ENCODE peak calls at places on chromosomes 4 and X, in six cellular contexts. One of them, this sample, is unnamed.

GRCh38 chr4:16269742-16270522 is 43.7 kb upstream of the TAPT1 start:
- DNase-seq in tibial artery: no peak
- DNase-seq in WERI-Rb-1: no peak
- DNase-seq in hepatocyte: no peak
- DNase-seq in upper lobe of right lung: no peak
- DNase-seq in adipocyte: peak
- DNase-seq in this sample: peak

GRCh38 chrX:101348452-101349222 is at the start of gene TIMM8A:
- DNase-seq in tibial artery: peak
- DNase-seq in WERI-Rb-1: peak
- DNase-seq in hepatocyte: peak
- DNase-seq in upper lobe of right lung: peak
- DNase-seq in adipocyte: peak
- DNase-seq in this sample: peak

GRCh38 chr4:1997712-1998111 is 11.1 kb downstream of the NELFA start:
- DNase-seq in tibial artery: no peak
- DNase-seq in WERI-Rb-1: no peak
- DNase-seq in hepatocyte: no peak
- DNase-seq in upper lobe of right lung: no peak
- DNase-seq in adipocyte: no peak
- DNase-seq in this sample: no peak

GRCh38 chrX:45803383-45803921 is 602.8 kb upstream of the DIPK2B start:
- DNase-seq in tibial artery: no peak
- DNase-seq in WERI-Rb-1: no peak
- DNase-seq in hepatocyte: no peak
- DNase-seq in upper lobe of right lung: no peak
- DNase-seq in adipocyte: peak
- DNase-seq in this sample: peak

GRCh38 chr4:33090910-33091309 is 2370.7 kb downstream of the PCDH7 start:
- DNase-seq in tibial artery: no peak
- DNase-seq in WERI-Rb-1: no peak
- DNase-seq in hepatocyte: no peak
- DNase-seq in upper lobe of right lung: no peak
- DNase-seq in adipocyte: no peak
- DNase-seq in this sample: no peak

GRCh38 chr4:147709999-147710398 is 21.9 kb upstream of the ARHGAP10 start:
- DNase-seq in tibial artery: no peak
- DNase-seq in WERI-Rb-1: no peak
- DNase-seq in hepatocyte: no peak
- DNase-seq in upper lobe of right lung: no peak
- DNase-seq in adipocyte: no peak
- DNase-seq in this sample: no peak

GRCh38 chrX:148995661-148996060 is 495.2 kb downstream of the AFF2 start:
- DNase-seq in tibial artery: no peak
- DNase-seq in WERI-Rb-1: no peak
- DNase-seq in hepatocyte: no peak
- DNase-seq in upper lobe of right lung: no peak
- DNase-seq in adipocyte: no peak
- DNase-seq in this sample: no peak

GRCh38 chr4:138301536-138301935 is 59.4 kb upstream of the SLC7A11 start:
- DNase-seq in tibial artery: no peak
- DNase-seq in WERI-Rb-1: peak
- DNase-seq in hepatocyte: peak
- DNase-seq in upper lobe of right lung: no peak
- DNase-seq in adipocyte: peak
- DNase-seq in this sample: no peak

GRCh38 chr4:164876680-164877324 is at the start of gene APELA:
- DNase-seq in tibial artery: no peak
- DNase-seq in WERI-Rb-1: no peak
- DNase-seq in hepatocyte: peak
- DNase-seq in upper lobe of right lung: no peak
- DNase-seq in adipocyte: no peak
- DNase-seq in this sample: no peak

GRCh38 chr4:123506311-123506685 is 109.7 kb downstream of the SPRY1 start:
- DNase-seq in tibial artery: no peak
- DNase-seq in WERI-Rb-1: peak
- DNase-seq in hepatocyte: no peak
- DNase-seq in upper lobe of right lung: no peak
- DNase-seq in adipocyte: no peak
- DNase-seq in this sample: no peak

GRCh38 chr4:23041501-23041900 is 348.8 kb downstream of the GBA3 start:
- DNase-seq in tibial artery: no peak
- DNase-seq in WERI-Rb-1: no peak
- DNase-seq in hepatocyte: no peak
- DNase-seq in upper lobe of right lung: no peak
- DNase-seq in adipocyte: no peak
- DNase-seq in this sample: no peak

GRCh38 chr4:39051454-39051853 is 10.6 kb upstream of the KLHL5 start:
- DNase-seq in tibial artery: no peak
- DNase-seq in WERI-Rb-1: no peak
- DNase-seq in hepatocyte: no peak
- DNase-seq in upper lobe of right lung: no peak
- DNase-seq in adipocyte: no peak
- DNase-seq in this sample: no peak

GRCh38 chr4:183142566-183143545 is 43.8 kb downstream of the WWC2 start:
- DNase-seq in tibial artery: peak
- DNase-seq in WERI-Rb-1: no peak
- DNase-seq in hepatocyte: peak
- DNase-seq in upper lobe of right lung: no peak
- DNase-seq in adipocyte: peak
- DNase-seq in this sample: peak

GRCh38 chr4:41814565-41814964 is 66.0 kb upstream of the PHOX2B start:
- DNase-seq in tibial artery: no peak
- DNase-seq in WERI-Rb-1: peak
- DNase-seq in hepatocyte: peak
- DNase-seq in upper lobe of right lung: no peak
- DNase-seq in adipocyte: no peak
- DNase-seq in this sample: no peak

GRCh38 chrX:140038842-140039241 is 73.5 kb upstream of the CXorf66 start:
- DNase-seq in tibial artery: no peak
- DNase-seq in WERI-Rb-1: no peak
- DNase-seq in hepatocyte: no peak
- DNase-seq in upper lobe of right lung: no peak
- DNase-seq in adipocyte: no peak
- DNase-seq in this sample: no peak

GRCh38 chr4:15938640-15939039 is at the start of gene FGFBP1:
- DNase-seq in tibial artery: no peak
- DNase-seq in WERI-Rb-1: no peak
- DNase-seq in hepatocyte: no peak
- DNase-seq in upper lobe of right lung: no peak
- DNase-seq in adipocyte: no peak
- DNase-seq in this sample: no peak

GRCh38 chr4:147525494-147526271 is 44.8 kb downstream of the EDNRA start:
- DNase-seq in tibial artery: no peak
- DNase-seq in WERI-Rb-1: no peak
- DNase-seq in hepatocyte: no peak
- DNase-seq in upper lobe of right lung: no peak
- DNase-seq in adipocyte: no peak
- DNase-seq in this sample: no peak

GRCh38 chr4:40486534-40486933 is 143.1 kb downstream of the RBM47 start:
- DNase-seq in tibial artery: no peak
- DNase-seq in WERI-Rb-1: no peak
- DNase-seq in hepatocyte: no peak
- DNase-seq in upper lobe of right lung: no peak
- DNase-seq in adipocyte: peak
- DNase-seq in this sample: no peak

GRCh38 chr4:17702666-17703065 is 78.8 kb downstream of the FAM184B start:
- DNase-seq in tibial artery: no peak
- DNase-seq in WERI-Rb-1: peak
- DNase-seq in hepatocyte: peak
- DNase-seq in upper lobe of right lung: no peak
- DNase-seq in adipocyte: no peak
- DNase-seq in this sample: no peak

GRCh38 chr4:67459164-67459563 is 86.1 kb downstream of the CENPC start:
- DNase-seq in tibial artery: no peak
- DNase-seq in WERI-Rb-1: no peak
- DNase-seq in hepatocyte: no peak
- DNase-seq in upper lobe of right lung: no peak
- DNase-seq in adipocyte: peak
- DNase-seq in this sample: no peak

GRCh38 chr4:8199594-8200301 is 658 bp downstream of the SH3TC1 start:
- DNase-seq in tibial artery: no peak
- DNase-seq in WERI-Rb-1: no peak
- DNase-seq in hepatocyte: peak
- DNase-seq in upper lobe of right lung: peak
- DNase-seq in adipocyte: no peak
- DNase-seq in this sample: peak

GRCh38 chrX:51487960-51488267 is 8.5 kb downstream of the NUDT11 start:
- DNase-seq in tibial artery: no peak
- DNase-seq in WERI-Rb-1: no peak
- DNase-seq in hepatocyte: no peak
- DNase-seq in upper lobe of right lung: no peak
- DNase-seq in adipocyte: peak
- DNase-seq in this sample: no peak

GRCh38 chr4:119752936-119753335 is 124.3 kb upstream of the PDE5A start:
- DNase-seq in tibial artery: no peak
- DNase-seq in WERI-Rb-1: no peak
- DNase-seq in hepatocyte: no peak
- DNase-seq in upper lobe of right lung: no peak
- DNase-seq in adipocyte: no peak
- DNase-seq in this sample: no peak

GRCh38 chrX:31993635-31994034 is 921.8 kb upstream of the FTHL17 start:
- DNase-seq in tibial artery: no peak
- DNase-seq in WERI-Rb-1: no peak
- DNase-seq in hepatocyte: no peak
- DNase-seq in upper lobe of right lung: no peak
- DNase-seq in adipocyte: no peak
- DNase-seq in this sample: no peak

DNA sequence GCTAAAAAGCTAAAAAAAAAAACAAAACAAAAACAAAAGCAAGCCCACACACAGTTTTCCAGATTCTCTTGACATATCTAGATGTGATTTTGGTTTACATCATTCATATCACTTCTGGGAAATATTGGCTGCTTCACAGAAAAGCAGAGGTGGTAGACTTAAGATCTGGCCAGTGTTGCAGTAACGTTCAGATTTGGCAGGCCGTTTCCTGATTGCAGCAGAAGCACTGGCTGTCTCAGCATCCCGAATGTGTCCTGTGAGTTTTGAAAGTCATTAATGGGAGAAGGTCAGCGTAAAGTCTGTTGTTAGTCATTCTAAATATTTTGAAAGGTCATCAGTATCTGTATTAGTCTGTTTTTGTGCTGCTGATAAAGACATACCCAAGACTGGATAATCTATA is 2062.0 kb downstream of the ARAP2 start:
- DNase-seq in tibial artery: no peak
- DNase-seq in WERI-Rb-1: no peak
- DNase-seq in hepatocyte: no peak
- DNase-seq in upper lobe of right lung: no peak
- DNase-seq in adipocyte: no peak
- DNase-seq in this sample: no peak
- H3K4me3 ChIP-seq in tibial artery: no peak
- H3K4me3 ChIP-seq in WERI-Rb-1: no peak
- H3K4me3 ChIP-seq in hepatocyte: no peak
- H3K4me3 ChIP-seq in upper lobe of right lung: no peak
- H3K4me3 ChIP-seq in adipocyte: peak
- H3K4me3 ChIP-seq in this sample: no peak

GRCh38 chrX:8728932-8729331 is 3.0 kb downstream of the ANOS1 start:
- DNase-seq in tibial artery: no peak
- DNase-seq in WERI-Rb-1: no peak
- DNase-seq in hepatocyte: no peak
- DNase-seq in upper lobe of right lung: peak
- DNase-seq in adipocyte: no peak
- DNase-seq in this sample: peak

GRCh38 chrX:8730812-8731578 is 942 bp downstream of the ANOS1 start:
- DNase-seq in tibial artery: no peak
- DNase-seq in WERI-Rb-1: no peak
- DNase-seq in hepatocyte: peak
- DNase-seq in upper lobe of right lung: peak
- DNase-seq in adipocyte: peak
- DNase-seq in this sample: peak

GRCh38 chrX:8726031-8726652 is 5.8 kb downstream of the ANOS1 start:
- DNase-seq in tibial artery: no peak
- DNase-seq in WERI-Rb-1: no peak
- DNase-seq in hepatocyte: no peak
- DNase-seq in upper lobe of right lung: no peak
- DNase-seq in adipocyte: peak
- DNase-seq in this sample: peak

GRCh38 chrX:8731579-8732395 is at the start of gene ANOS1:
- DNase-seq in tibial artery: no peak
- DNase-seq in WERI-Rb-1: peak
- DNase-seq in hepatocyte: peak
- DNase-seq in upper lobe of right lung: peak
- DNase-seq in adipocyte: peak
- DNase-seq in this sample: peak
- H3K4me3 ChIP-seq in tibial artery: peak
- H3K4me3 ChIP-seq in WERI-Rb-1: peak
- H3K4me3 ChIP-seq in hepatocyte: peak
- H3K4me3 ChIP-seq in upper lobe of right lung: peak
- H3K4me3 ChIP-seq in adipocyte: peak
- H3K4me3 ChIP-seq in this sample: peak

DNA sequence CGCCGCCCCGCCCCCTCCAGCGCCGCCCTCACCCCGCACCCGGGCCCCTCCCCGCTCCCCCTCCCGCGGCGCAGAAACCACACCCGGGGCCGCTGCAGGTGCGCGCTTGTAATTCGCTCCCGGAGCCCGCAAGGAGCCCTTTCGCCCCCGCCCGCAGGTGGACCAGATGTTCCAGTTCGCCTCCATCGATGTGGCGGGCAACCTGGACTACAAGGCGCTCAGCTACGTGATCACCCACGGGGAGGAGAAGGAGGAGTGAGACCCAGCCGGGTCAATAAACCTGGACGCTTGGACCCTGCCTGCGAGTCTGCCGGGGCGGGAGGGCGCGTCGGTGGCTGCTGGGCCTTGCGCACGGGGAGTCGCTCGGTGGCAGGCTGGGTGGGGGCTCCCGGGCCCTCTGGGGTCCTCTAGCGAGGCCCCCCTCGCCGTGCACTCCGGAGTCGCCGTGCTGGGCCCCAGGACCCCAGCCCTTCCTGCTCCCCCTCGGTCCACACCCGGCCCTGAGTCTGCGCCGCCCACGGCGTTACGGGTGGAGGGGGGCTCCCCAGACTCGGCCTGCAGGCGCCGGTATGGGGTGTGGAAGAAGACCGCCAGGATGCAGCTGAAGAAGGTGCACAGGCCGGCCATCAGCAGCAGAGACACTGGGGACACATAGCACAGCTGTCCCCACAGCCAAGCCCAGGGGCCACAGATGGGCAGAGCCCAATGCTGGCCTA is 7.1 kb downstream of the SLC49A3 start:
- DNase-seq in tibial artery: no peak
- DNase-seq in WERI-Rb-1: no peak
- DNase-seq in hepatocyte: peak
- DNase-seq in upper lobe of right lung: peak
- DNase-seq in adipocyte: no peak
- DNase-seq in this sample: no peak
- H3K4me3 ChIP-seq in tibial artery: no peak
- H3K4me3 ChIP-seq in WERI-Rb-1: no peak
- H3K4me3 ChIP-seq in hepatocyte: no peak
- H3K4me3 ChIP-seq in upper lobe of right lung: no peak
- H3K4me3 ChIP-seq in adipocyte: no peak
- H3K4me3 ChIP-seq in this sample: no peak

DNA sequence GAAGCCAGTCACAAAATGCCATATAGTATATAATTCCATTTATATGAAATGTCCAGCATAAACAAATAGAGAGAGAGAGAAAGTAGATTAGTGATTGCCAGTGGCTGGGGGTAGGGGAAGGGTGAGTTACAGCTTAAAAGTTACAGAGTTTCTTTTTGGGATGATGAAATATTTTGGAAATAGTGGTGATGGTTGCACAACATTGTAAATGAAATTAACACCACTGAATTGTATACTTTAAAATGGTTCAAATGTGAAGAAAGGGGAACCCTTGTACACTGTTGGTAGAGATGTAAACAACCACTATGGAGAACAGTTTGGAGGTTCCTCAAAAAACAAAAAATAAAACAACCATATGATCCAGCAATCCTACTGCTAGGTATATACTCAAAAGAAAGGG is 131.2 kb upstream of the GPC4 start:
- DNase-seq in tibial artery: no peak
- DNase-seq in WERI-Rb-1: no peak
- DNase-seq in hepatocyte: no peak
- DNase-seq in upper lobe of right lung: no peak
- DNase-seq in adipocyte: peak
- DNase-seq in this sample: no peak
- H3K4me3 ChIP-seq in tibial artery: no peak
- H3K4me3 ChIP-seq in WERI-Rb-1: no peak
- H3K4me3 ChIP-seq in hepatocyte: no peak
- H3K4me3 ChIP-seq in upper lobe of right lung: no peak
- H3K4me3 ChIP-seq in adipocyte: peak
- H3K4me3 ChIP-seq in this sample: no peak

This sample was measured in osteoblast.